ENCODE peak calls at places on chromosomes 6 and 20, in six cellular contexts. W is fibroblast of the aortic adventitia, P is fibroblast of mammary gland, L is kidney epithelial cell, O is heart left ventricle, D is esophagus squamous epithelium. E is an unnamed sample.

GRCh38 chr6:16136536-16137450 is 7.9 kb downstream of the MYLIP start:
- DNase-seq in W (peak; percentile 91), P (peak; percentile 91), L (peak; percentile 73), O (no peak), D (no peak), E (peak; percentile 86)

GRCh38 chr6:138814179-138814834 is 18.4 kb downstream of the ECT2L start:
- DNase-seq in W (no peak), P (no peak), L (no peak), O (no peak), D (no peak), E (no peak)

GRCh38 chr6:107318100-107318736 is 141.1 kb downstream of the PDSS2 start:
- DNase-seq in W (peak; percentile 70), P (peak; percentile 72), L (no peak), O (peak; percentile 49), D (no peak), E (peak; percentile 55)

GRCh38 chr20:37231970-37232620 is 29.5 kb downstream of the GHRH start:
- DNase-seq in W (no peak), P (no peak), L (no peak), O (no peak), D (no peak), E (no peak)

GRCh38 chr6:45272626-45273025 is 55.5 kb upstream of the RUNX2 start:
- DNase-seq in W (no peak), P (peak; percentile 11), L (no peak), O (no peak), D (no peak), E (peak; percentile 40)

GRCh38 chr6:25942561-25943147 is 12.2 kb upstream of the SLC17A2 start:
- DNase-seq in W (peak; percentile 80), P (peak; percentile 75), L (peak; percentile 25), O (no peak), D (no peak), E (peak; percentile 57)

GRCh38 chr6:31272856-31273626 is 1.1 kb upstream of the HLA-C start:
- DNase-seq in W (peak; percentile 5), P (no peak), L (no peak), O (peak; percentile 32), D (no peak), E (no peak)

GRCh38 chr6:76984572-76984971 is 478.7 kb downstream of the HTR1B start:
- DNase-seq in W (no peak), P (peak; percentile 7), L (no peak), O (no peak), D (no peak), E (no peak)

GRCh38 chr6:26022166-26022510 is 59.5 kb downstream of the TRIM38 start:
- DNase-seq in W (peak; percentile 89), P (peak; percentile 86), L (no peak), O (peak; percentile 72), D (no peak), E (peak; percentile 80)

GRCh38 chr20:64160536-64161495 is 3.4 kb upstream of the MYT1 start:
- DNase-seq in W (no peak), P (no peak), L (no peak), O (no peak), D (no peak), E (no peak)

GRCh38 chr6:2819891-2820814 is 21.5 kb downstream of the SERPINB1 start:
- DNase-seq in W (no peak), P (no peak), L (no peak), O (no peak), D (no peak), E (no peak)

GRCh38 chr6:105692630-105693212 is 289.8 kb upstream of the PREP start:
- DNase-seq in W (no peak), P (no peak), L (no peak), O (no peak), D (no peak), E (no peak)

GRCh38 chr6:165819394-165819793 is 156.4 kb upstream of the PDE10A start:
- DNase-seq in W (no peak), P (no peak), L (no peak), O (no peak), D (no peak), E (no peak)

GRCh38 chr20:1819311-1820136 is 75.7 kb upstream of the SIRPA start:
- DNase-seq in W (no peak), P (no peak), L (no peak), O (no peak), D (no peak), E (no peak)

GRCh38 chr20:45685896-45686295 is 15.9 kb upstream of the WFDC11 start:
- DNase-seq in W (no peak), P (peak; percentile 19), L (no peak), O (no peak), D (no peak), E (no peak)

GRCh38 chr6:111210074-111210729 is 122.9 kb downstream of the SLC16A10 start:
- DNase-seq in W (peak; percentile 76), P (peak; percentile 64), L (peak; percentile 23), O (no peak), D (no peak), E (peak; percentile 58)

GRCh38 chr20:63500902-63501817 is 2.3 kb upstream of the EEF1A2 start:
- DNase-seq in W (no peak), P (no peak), L (no peak), O (no peak), D (no peak), E (no peak)

GRCh38 chr20:35539756-35540212 is 2.1 kb upstream of the ERGIC3 start:
- DNase-seq in W (no peak), P (no peak), L (no peak), O (no peak), D (no peak), E (no peak)

GRCh38 chr20:51216850-51217249 is 193.9 kb upstream of the KCNG1 start:
- DNase-seq in W (no peak), P (no peak), L (no peak), O (no peak), D (no peak), E (no peak)

GRCh38 chr6:142846883-142847287 is 98.1 kb downstream of the HIVEP2 start:
- DNase-seq in W (peak; percentile 88), P (peak; percentile 92), L (peak; percentile 77), O (peak; percentile 51), D (no peak), E (peak; percentile 92)

GRCh38 chr6:30685157-30685976 is 1.1 kb downstream of the PPP1R18 start:
- DNase-seq in W (peak; percentile 43), P (peak; percentile 44), L (no peak), O (no peak), D (no peak), E (no peak)

GRCh38 chr20:11092151-11092550 is 418.4 kb upstream of the JAG1 start:
- DNase-seq in W (no peak), P (no peak), L (no peak), O (no peak), D (no peak), E (no peak)

GRCh38 chr6:6131492-6132109 is 124.9 kb upstream of the NRN1 start:
- DNase-seq in W (no peak), P (peak; percentile 25), L (no peak), O (no peak), D (no peak), E (peak; percentile 25)

GRCh38 chr6:15588966-15589634 is 73.7 kb downstream of the DTNBP1 start:
- DNase-seq in W (peak; percentile 74), P (peak; percentile 84), L (peak; percentile 37), O (no peak), D (no peak), E (peak; percentile 76)

GRCh38 chr6:53284901-53285300 is 63.8 kb downstream of the ELOVL5 start:
- DNase-seq in W (no peak), P (no peak), L (no peak), O (no peak), D (no peak), E (no peak)

GRCh38 chr6:19035454-19035853 is 648.3 kb downstream of the RNF144B start:
- DNase-seq in W (no peak), P (no peak), L (no peak), O (no peak), D (no peak), E (no peak)

GRCh38 chr6:56819604-56820003 is 135.3 kb upstream of the BEND6 start:
- DNase-seq in W (no peak), P (no peak), L (no peak), O (no peak), D (no peak), E (no peak)

GRCh38 chr6:107690546-107690863 is 133.6 kb downstream of the SCML4 start:
- DNase-seq in W (no peak), P (peak; percentile 97), L (no peak), O (no peak), D (no peak), E (no peak)

GRCh38 chr6:23175391-23175790 is 606.0 kb downstream of the HDGFL1 start:
- DNase-seq in W (no peak), P (peak; percentile 82), L (no peak), O (no peak), D (no peak), E (peak; percentile 65)

GRCh38 chr20:2750343-2751251 is 49.8 kb downstream of the CPXM1 start:
- DNase-seq in W (peak; percentile 45), P (peak; percentile 59), L (no peak), O (no peak), D (no peak), E (peak; percentile 38)

GRCh38 chr6:15516923-15517560 is 145.8 kb downstream of the DTNBP1 start:
- DNase-seq in W (no peak), P (no peak), L (no peak), O (no peak), D (no peak), E (no peak)

GRCh38 chr6:159169557-159170332 is 545 bp downstream of the FNDC1 start:
- DNase-seq in W (peak; percentile 31), P (peak; percentile 30), L (no peak), O (no peak), D (no peak), E (peak; percentile 47)

DNA sequence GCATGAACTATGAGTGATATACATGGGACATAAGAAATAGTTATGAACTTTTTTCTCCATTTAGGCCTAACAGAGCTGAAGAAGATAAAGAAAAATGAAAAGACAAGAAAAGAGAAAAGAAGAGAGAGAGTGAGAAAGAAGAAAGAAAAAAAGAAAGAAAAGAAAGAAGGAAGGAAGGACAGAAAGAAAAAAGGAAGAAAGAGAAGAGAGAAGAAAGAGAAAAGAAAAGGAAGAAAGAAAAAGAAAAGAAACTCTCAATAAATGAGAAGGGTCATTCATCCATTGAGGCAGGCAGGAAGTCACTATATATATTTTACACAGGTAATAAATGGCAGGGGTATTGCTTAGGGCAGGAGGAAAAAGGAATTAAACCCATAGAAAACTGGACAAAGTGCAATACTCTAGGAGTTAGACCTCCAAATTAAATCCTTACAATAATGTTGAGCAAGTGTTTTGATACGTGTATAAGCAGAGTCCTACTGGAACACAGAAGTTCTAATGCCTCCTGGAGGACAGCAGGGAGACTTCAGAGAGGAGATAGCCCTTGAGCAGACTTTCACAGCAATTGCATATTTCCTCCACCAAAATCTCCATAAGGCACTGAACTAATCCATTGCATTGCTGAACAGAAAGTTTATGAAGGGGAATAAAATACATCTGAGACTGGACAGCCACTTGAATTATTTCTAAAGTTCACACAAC is 86.4 kb upstream of the TENT5A start:
- DNase-seq in W (no peak), P (no peak), L (no peak), O (no peak), D (no peak), E (no peak)
- TF ChIP-seq CTCF in W (no peak), P (no peak), L (no peak), O (no peak), D (no peak), E (no peak)

GRCh38 chr20:9506337-9506821 is 8.0 kb upstream of the LAMP5 start:
- DNase-seq in W (no peak), P (no peak), L (no peak), O (no peak), D (no peak), E (no peak)
- H3K4me3 ChIP-seq in W (no peak overlapping the region), P (no peak overlapping the region), L (no peak overlapping the region), O (peak overlapping the region; percentile 24), D (peak overlapping the region; percentile 5), E (no peak overlapping the region)

GRCh38 chr6:125974214-125974866 is 12.0 kb upstream of the TRMT11 start:
- DNase-seq in W (peak; percentile 86), P (peak; percentile 74), L (no peak), O (no peak), D (no peak), E (peak; percentile 70)
- TF ChIP-seq CTCF in W (peak; percentile 46), P (peak; percentile 48), L (peak; percentile 25), O (peak; percentile 37), D (peak; percentile 56), E (peak; percentile 63)

GRCh38 chr6:132812756-132813172 is 1.6 kb upstream of the RPS12 start:
- DNase-seq in W (no peak), P (no peak), L (no peak), O (no peak), D (no peak), E (no peak)
- H3K4me3 ChIP-seq in W (peak overlapping the region; percentile 99), P (peak overlapping the region; percentile 83), L (peak overlapping the region; percentile 91), O (peak overlapping the region; percentile 64), D (peak overlapping the region; percentile 93), E (peak overlapping the region; percentile 95)

E was measured in AG10803.